ENCODE peak calls at places on chromosomes 13 and 19, in four cellular contexts. A, U, J and M are unnamed samples.

GRCh38 chr19:44765949-44766335 is 11.7 kb upstream of the CBLC start:
- DNase-seq in A (no peak), U (no peak), J (no peak), M (no peak)

GRCh38 chr19:5967571-5967970 is 10.4 kb downstream of the RANBP3 start:
- DNase-seq in U (no peak), A (no peak), J (no peak), M (no peak)

GRCh38 chr19:30274987-30275386 is 97.2 kb upstream of the ZNF536 start:
- DNase-seq in J (no peak), U (no peak), A (no peak), M (no peak)

GRCh38 chr19:12664406-12665280 is 1.9 kb downstream of the MAN2B1 start:
- DNase-seq in J (no peak), A (no peak), U (no peak), M (no peak)

GRCh38 chr19:55156202-55157063 is 1.1 kb downstream of the TNNI3 start:
- DNase-seq in U (no peak), J (peak), A (peak), M (peak)

GRCh38 chr13:33351324-33351723 is 65.8 kb upstream of the STARD13 start:
- DNase-seq in U (peak), J (no peak), A (peak), M (peak)

GRCh38 chr13:25821761-25822160 is 230.1 kb downstream of the SHISA2 start:
- DNase-seq in J (no peak), A (no peak), U (no peak), M (no peak)

GRCh38 chr19:50869479-50869878 is 3.8 kb upstream of the KLK2 start:
- DNase-seq in U (no peak), A (no peak), J (no peak), M (no peak)

GRCh38 chr13:82747331-82747730 is 1134.9 kb downstream of the SLITRK1 start:
- DNase-seq in A (peak), J (no peak), U (no peak), M (no peak)

GRCh38 chr19:55224038-55224665 is 4.4 kb downstream of the TMEM86B start:
- DNase-seq in A (no peak), J (no peak), U (no peak), M (no peak)

GRCh38 chr13:27621366-27622101 is at the start of gene POLR1D:
- DNase-seq in J (peak), U (peak), A (peak), M (peak)

GRCh38 chr19:58518261-58519086 is 1.1 kb downstream of the ZBTB45 start:
- DNase-seq in A (no peak), U (no peak), J (no peak), M (no peak)

GRCh38 chr13:113956571-113956970 is 17.3 kb downstream of the C13orf46 start:
- DNase-seq in A (no peak), J (peak), U (no peak), M (no peak)

GRCh38 chr13:45086484-45086883 is 33.8 kb upstream of the GTF2F2 start:
- DNase-seq in A (peak), U (no peak), J (no peak), M (no peak)

GRCh38 chr13:44523176-44524017 is 52.7 kb downstream of the TSC22D1 start:
- DNase-seq in U (peak), J (no peak), A (peak), M (peak)

GRCh38 chr19:30263719-30264440 is 108.3 kb upstream of the ZNF536 start:
- DNase-seq in A (no peak), J (no peak), U (no peak), M (no peak)

GRCh38 chr19:17302391-17303166 is 646 bp downstream of the ABHD8 start:
- DNase-seq in U (no peak), J (no peak), A (no peak), M (no peak)

GRCh38 chr13:36814465-36814864 is 4.6 kb upstream of the RFXAP start:
- DNase-seq in J (no peak), U (peak), A (no peak), M (no peak)

GRCh38 chr19:53576941-53577653 is 39.2 kb downstream of the ZNF331 start:
- DNase-seq in J (peak), U (no peak), A (no peak), M (no peak)

GRCh38 chr19:53581871-53582279 is 43.9 kb downstream of the ZNF331 start:
- DNase-seq in J (peak), A (no peak), U (no peak), M (no peak)

GRCh38 chr19:53580871-53581835 is 43.2 kb downstream of the ZNF331 start:
- DNase-seq in J (peak), A (no peak), U (no peak), M (no peak)

GRCh38 chr19:53579518-53579917 is 41.6 kb downstream of the ZNF331 start:
- DNase-seq in J (no peak), U (no peak), A (no peak), M (no peak)

DNA sequence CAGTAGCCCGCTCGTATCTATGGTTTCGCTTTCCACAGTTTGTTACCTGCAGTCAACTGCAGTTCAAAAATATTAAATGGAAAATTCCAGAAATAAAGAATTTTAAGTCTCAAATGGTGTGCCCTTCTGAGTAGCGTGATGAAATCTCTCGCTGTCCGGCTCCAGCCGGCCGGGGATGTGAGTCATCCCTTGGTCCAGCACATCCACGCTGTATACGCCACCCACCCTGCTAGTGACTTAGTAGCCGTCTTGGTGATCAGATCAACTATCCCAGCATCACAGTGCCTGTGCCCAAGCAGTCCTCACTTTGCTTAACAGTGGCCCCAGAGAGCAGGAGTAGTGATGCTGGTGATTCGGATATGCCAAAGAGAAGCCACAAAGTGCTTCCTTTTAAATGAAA is 40.0 kb downstream of the ZNF331 start:
- DNase-seq in U (no peak), J (peak), A (no peak), M (no peak)
- H3K4me3 ChIP-seq in U (no peak), J (no peak), A (no peak), M (no peak)

GRCh38 chr19:35959040-35959967 is 23.1 kb downstream of the LRFN3 start:
- DNase-seq in U (no peak), A (no peak), J (peak), M (no peak)
- H3K4me3 ChIP-seq in U (no peak), A (no peak), J (peak), M (no peak)

GRCh38 chr19:47258895-47259555 is 2.7 kb downstream of the CCDC9 start:
- DNase-seq in U (no peak), A (no peak), J (no peak), M (no peak)

GRCh38 chr19:47257411-47258169 is 1.3 kb downstream of the CCDC9 start:
- DNase-seq in U (no peak), J (no peak), A (no peak), M (no peak)

GRCh38 chr19:47260476-47260875 is 4.2 kb downstream of the CCDC9 start:
- DNase-seq in J (peak), A (no peak), U (no peak), M (no peak)

GRCh38 chr19:47256688-47257410 is 524 bp downstream of the CCDC9 start:
- DNase-seq in U (peak), A (peak), J (peak), M (peak)

GRCh38 chr19:47258434-47258833 is 2.1 kb downstream of the CCDC9 start:
- DNase-seq in U (no peak), A (no peak), J (no peak), M (no peak)
- H3K4me3 ChIP-seq in U (no peak), A (peak), J (peak), M (peak)

DNA sequence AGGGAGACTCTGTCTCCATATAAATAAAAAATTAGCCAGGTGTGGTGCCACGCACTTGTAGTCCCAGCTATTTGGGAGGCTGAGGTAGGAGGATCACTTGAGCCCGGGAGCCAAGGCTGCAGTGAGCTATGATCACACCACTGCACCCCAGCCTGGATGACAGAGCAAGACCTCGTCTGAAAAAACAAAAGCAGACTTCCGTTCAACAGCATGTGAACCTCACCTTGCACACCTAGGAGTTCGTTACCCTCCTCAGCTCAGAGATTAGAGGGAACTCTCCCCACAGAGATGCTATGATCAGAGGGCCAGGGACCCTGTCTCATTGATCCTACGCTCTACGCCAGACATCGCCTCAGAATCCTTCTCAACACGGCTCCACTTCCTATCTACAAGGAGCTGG is 15.3 kb downstream of the ELL start:
- DNase-seq in U (no peak), A (no peak), J (no peak), M (no peak)
- H3K4me3 ChIP-seq in U (no peak), A (no peak), J (no peak), M (no peak)

DNA sequence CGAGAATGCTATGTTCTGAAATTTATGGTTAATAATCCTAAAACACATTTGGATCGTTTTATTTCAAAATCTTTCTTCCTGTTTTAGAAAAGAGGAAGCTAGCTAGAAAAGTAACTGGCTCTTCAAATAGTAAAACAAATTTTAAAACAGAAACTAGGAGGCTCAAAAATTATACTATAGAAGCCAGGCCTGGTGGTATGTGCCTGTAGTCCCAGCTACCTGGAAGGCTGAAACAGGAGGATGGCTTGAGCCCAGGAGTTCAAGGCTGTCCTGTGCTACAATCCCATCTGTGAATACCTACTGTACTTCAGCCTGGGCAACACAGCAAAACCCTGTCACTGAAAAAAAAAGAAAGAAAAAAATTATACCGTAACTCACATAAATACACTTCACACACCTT is 57.9 kb downstream of the ELF1 start:
- DNase-seq in A (no peak), J (no peak), U (no peak), M (no peak)
- H3K4me3 ChIP-seq in A (no peak), J (no peak), U (no peak), M (no peak)

GRCh38 chr13:99606322-99607089 is 105.2 kb downstream of the TM9SF2 start:
- DNase-seq in U (peak), J (peak), A (peak), M (peak)
- H3K4me3 ChIP-seq in U (peak), J (peak), A (peak), M (peak)

DNA sequence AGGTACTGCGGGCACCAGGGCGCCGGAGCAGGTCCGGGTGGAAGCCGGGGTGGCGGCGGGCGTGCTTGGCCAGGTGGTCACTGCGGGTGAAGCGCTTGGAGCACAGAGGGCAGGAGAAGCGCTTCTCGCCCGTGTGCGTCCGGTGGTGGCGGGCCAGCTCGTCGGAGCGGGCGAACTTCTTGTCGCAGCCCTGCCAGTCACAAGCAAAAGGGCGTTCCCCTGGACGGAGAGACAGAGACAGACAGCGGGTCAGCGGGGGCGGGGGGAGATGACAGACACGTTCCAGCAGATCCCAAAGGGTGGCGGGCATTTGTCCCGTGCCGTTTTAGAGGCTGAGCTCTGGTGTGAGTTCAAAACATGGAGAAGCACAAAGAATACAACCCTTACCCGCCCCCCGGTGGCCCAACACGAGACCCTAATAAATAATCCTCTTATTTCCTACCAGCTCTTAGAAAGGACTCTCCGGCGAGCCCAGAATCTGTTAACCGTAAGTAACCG is 6.3 kb upstream of the REXO1 start:
- DNase-seq in A (no peak), J (no peak), U (no peak), M (peak)
- H3K4me3 ChIP-seq in A (no peak), J (no peak), U (no peak), M (no peak)